ENCODE peak calls at places on chromosome 4, in four cellular contexts. L is hypothalamus, J is brain microvascular endothelial cell, T is nucleus accumbens. W is an unnamed sample.

GRCh38 chr4:27861381-27861787 is 1000.7 kb downstream of the STIM2 start:
- DNase-seq in L (no peak), J (peak; percentile 67), T (peak; percentile 10), W (peak; percentile 3)

GRCh38 chr4:145843148-145843547 is 95.5 kb downstream of the ZNF827 start:
- DNase-seq in L (no peak), J (peak; percentile 27), T (no peak), W (no peak)

GRCh38 chr4:139153411-139154133 is 23.4 kb downstream of the ELF2 start:
- DNase-seq in L (no peak), J (no peak), T (no peak), W (no peak)

GRCh38 chr4:146051724-146052396 is 113.2 kb upstream of the ZNF827 start:
- DNase-seq in L (no peak), J (peak; percentile 61), T (no peak), W (no peak)

GRCh38 chr4:39655206-39655605 is 16.5 kb upstream of the SMIM14 start:
- DNase-seq in L (no peak), J (no peak), T (no peak), W (no peak)

GRCh38 chr4:85127653-85128052 is 161.2 kb upstream of the WDFY3 start:
- DNase-seq in L (no peak), J (no peak), T (peak; percentile 18), W (peak; percentile 44)

GRCh38 chr4:90127223-90127705 is at the start of gene CCSER1:
- DNase-seq in L (peak; percentile 20), J (no peak), T (peak; percentile 69), W (no peak)

GRCh38 chr4:184375027-184375426 is 99.3 kb downstream of the IRF2 start:
- DNase-seq in L (no peak), J (no peak), T (no peak), W (no peak)

GRCh38 chr4:113760852-113761681 is 471 bp downstream of the CAMK2D start:
- DNase-seq in L (peak; percentile 63), J (peak; percentile 57), T (peak; percentile 87), W (peak; percentile 65)

GRCh38 chr4:19700951-19701350 is 550.8 kb upstream of the SLIT2 start:
- DNase-seq in L (no peak), J (no peak), T (no peak), W (no peak)

GRCh38 chr4:40264995-40265909 is 68.4 kb downstream of the RHOH start:
- DNase-seq in L (no peak), J (peak; percentile 7), T (no peak), W (peak; percentile 22)

GRCh38 chr4:137956256-137956655 is 285.9 kb downstream of the SLC7A11 start:
- DNase-seq in L (no peak), J (no peak), T (no peak), W (no peak)

GRCh38 chr4:2570551-2571222 is 34.2 kb downstream of the FAM193A start:
- DNase-seq in L (no peak), J (no peak), T (no peak), W (no peak)

GRCh38 chr4:100311181-100311580 is 120.9 kb upstream of the DDIT4L start:
- DNase-seq in L (no peak), J (no peak), T (no peak), W (no peak)

GRCh38 chr4:184648220-184649025 is 824 bp downstream of the CASP3 start:
- DNase-seq in L (peak; percentile 53), J (no peak), T (peak; percentile 70), W (peak; percentile 72)

GRCh38 chr4:169663894-169664293 is 43.5 kb downstream of the CLCN3 start:
- DNase-seq in L (no peak), J (peak; percentile 36), T (no peak), W (no peak)

GRCh38 chr4:75867135-75867534 is 35.1 kb downstream of the PPEF2 start:
- DNase-seq in L (no peak), J (no peak), T (no peak), W (no peak)

GRCh38 chr4:1523506-1523905 is 117.3 kb upstream of the NKX1-1 start:
- DNase-seq in L (no peak), J (no peak), T (no peak), W (no peak)

GRCh38 chr4:120066182-120066524 is 495 bp downstream of the MAD2L1 start:
- DNase-seq in L (no peak), J (no peak), T (no peak), W (peak; percentile 88)

GRCh38 chr4:14399919-14400706 is 602.2 kb upstream of the CPEB2 start:
- DNase-seq in L (no peak), J (no peak), T (no peak), W (no peak)

GRCh38 chr4:70399319-70399718 is 1.6 kb downstream of the OPRPN start:
- DNase-seq in L (no peak), J (no peak), T (no peak), W (no peak)

GRCh38 chr4:59091376-59092142 is 1981.4 kb upstream of the IGFBP7 start:
- DNase-seq in L (no peak), J (no peak), T (no peak), W (no peak)

GRCh38 chr4:147530723-147531122 is 49.8 kb downstream of the EDNRA start:
- DNase-seq in L (no peak), J (peak; percentile 45), T (no peak), W (no peak)

GRCh38 chr4:169340834-169341233 is 70.1 kb upstream of the SH3RF1 start:
- DNase-seq in L (no peak), J (no peak), T (peak; percentile 44), W (no peak)

GRCh38 chr4:26947318-26947717 is 86.7 kb downstream of the STIM2 start:
- DNase-seq in L (no peak), J (no peak), T (no peak), W (no peak)

GRCh38 chr4:1693131-1693896 is 9.2 kb upstream of the FAM53A start:
- DNase-seq in L (no peak), J (peak; percentile 38), T (peak; percentile 36), W (peak; percentile 85)

GRCh38 chr4:112648263-112649054 is 11.5 kb downstream of the LARP7 start:
- DNase-seq in L (no peak), J (no peak), T (no peak), W (no peak)

GRCh38 chr4:24559889-24560288 is 24.5 kb downstream of the DHX15 start:
- DNase-seq in L (no peak), J (no peak), T (no peak), W (no peak)

GRCh38 chr4:139563515-139563914 is 7.5 kb upstream of the SETD7 start:
- DNase-seq in L (no peak), J (no peak), T (no peak), W (no peak)

GRCh38 chr4:26288308-26288982 is 32.4 kb upstream of the RBPJ start:
- DNase-seq in L (no peak), J (peak; percentile 47), T (no peak), W (no peak)

GRCh38 chr4:159111417-159111816 is 8.5 kb downstream of the RAPGEF2 start:
- DNase-seq in L (no peak), J (no peak), T (no peak), W (no peak)

GRCh38 chr4:152805818-152806217 is 26.1 kb downstream of the ARFIP1 start:
- DNase-seq in L (no peak), J (no peak), T (no peak), W (no peak)

W was measured in OCI-LY7.